ENCODE peak calls at places on chromosomes 1 and 21, in nine cellular contexts. P is small intestine, W is HS-5, X is lower lobe of right lung, F is neural progenitor cell, K is iris pigment epithelial cell, B is EL, H is lung microvascular endothelial cell, E is ureter. T is an unnamed sample.

GRCh38 chr1:229221106-229222019 is 49.5 kb upstream of the RAB4A start:
- DNase-seq in P (peak), W (no peak), X (peak), F (no peak), K (peak), B (no peak), H (peak), E (peak), T (no peak)

GRCh38 chr1:34199927-34200326 is 23.2 kb downstream of the C1orf94 start:
- DNase-seq in P (no peak), W (peak), X (no peak), F (no peak), K (no peak), B (no peak), H (no peak), E (no peak), T (peak)

GRCh38 chr1:165841582-165842362 is 14.4 kb downstream of the UCK2 start:
- DNase-seq in P (no peak), W (no peak), X (no peak), F (no peak), K (peak), B (peak), H (peak), E (no peak), T (no peak)

GRCh38 chr1:232950919-232951579 is 638 bp downstream of the NTPCR start:
- DNase-seq in P (peak), W (no peak), X (no peak), F (peak), K (peak), B (peak), H (peak), E (no peak), T (no peak)

GRCh38 chr1:32924881-32925344 is 23.7 kb upstream of the TMEM54 start:
- DNase-seq in P (peak), W (no peak), X (no peak), F (peak), K (no peak), B (no peak), H (no peak), E (no peak), T (no peak)

GRCh38 chr1:63951076-63951946 is 177.5 kb downstream of the ROR1 start:
- DNase-seq in P (no peak), W (no peak), X (no peak), F (no peak), K (peak), B (no peak), H (no peak), E (no peak), T (no peak)

GRCh38 chr21:24988941-24989340 is 618.3 kb downstream of the MRPL39 start:
- DNase-seq in P (no peak), W (no peak), X (no peak), F (no peak), K (no peak), B (no peak), H (no peak), E (no peak), T (no peak)

GRCh38 chr1:214292317-214292716 is 11.4 kb downstream of the SMYD2 start:
- DNase-seq in P (no peak), W (no peak), X (no peak), F (no peak), K (peak), B (peak), H (no peak), E (no peak), T (no peak)

GRCh38 chr1:29719253-29719652 is 482.9 kb downstream of the PTPRU start:
- DNase-seq in P (no peak), W (no peak), X (no peak), F (no peak), K (peak), B (no peak), H (no peak), E (no peak), T (no peak)

GRCh38 chr1:109546311-109547109 is 1.9 kb upstream of the GNAI3 start:
- DNase-seq in P (peak), W (peak), X (peak), F (peak), K (peak), B (peak), H (peak), E (peak), T (peak)

GRCh38 chr1:77489910-77490309 is 192.5 kb downstream of the ZZZ3 start:
- DNase-seq in P (no peak), W (no peak), X (no peak), F (no peak), K (peak), B (peak), H (no peak), E (no peak), T (no peak)

GRCh38 chr1:227729881-227730629 is 5.0 kb downstream of the JMJD4 start:
- DNase-seq in P (peak), W (no peak), X (peak), F (peak), K (peak), B (peak), H (peak), E (no peak), T (peak)

GRCh38 chr1:55446351-55446750 is 231.2 kb upstream of the USP24 start:
- DNase-seq in P (no peak), W (no peak), X (no peak), F (no peak), K (peak), B (peak), H (no peak), E (no peak), T (no peak)

GRCh38 chr1:81254560-81254959 is 546.2 kb upstream of the ADGRL2 start:
- DNase-seq in P (no peak), W (no peak), X (no peak), F (no peak), K (peak), B (peak), H (no peak), E (no peak), T (no peak)

GRCh38 chr1:118912574-118912973 is 75.6 kb downstream of the TBX15 start:
- DNase-seq in P (no peak), W (no peak), X (no peak), F (no peak), K (no peak), B (no peak), H (no peak), E (no peak), T (no peak)

GRCh38 chr1:197140123-197140522 is 6.3 kb downstream of the ASPM start:
- DNase-seq in P (no peak), W (no peak), X (no peak), F (no peak), K (peak), B (peak), H (no peak), E (no peak), T (no peak)

GRCh38 chr1:116982319-116983004 is 19.1 kb upstream of the CD101 start:
- DNase-seq in P (peak), W (no peak), X (no peak), F (no peak), K (no peak), B (no peak), H (no peak), E (no peak), T (no peak)

GRCh38 chr1:11178021-11179015 is 10.8 kb upstream of the ANGPTL7 start:
- DNase-seq in P (no peak), W (no peak), X (no peak), F (no peak), K (no peak), B (no peak), H (peak), E (no peak), T (no peak)

GRCh38 chr1:207787776-207788175 is 35.9 kb downstream of the CD46 start:
- DNase-seq in P (no peak), W (no peak), X (no peak), F (no peak), K (peak), B (peak), H (no peak), E (no peak), T (no peak)

GRCh38 chr1:97243973-97244560 is 522.5 kb downstream of the PTBP2 start:
- DNase-seq in P (peak), W (no peak), X (no peak), F (peak), K (peak), B (peak), H (peak), E (no peak), T (no peak)

GRCh38 chr1:214581785-214582184 is 21.2 kb upstream of the CENPF start:
- DNase-seq in P (no peak), W (peak), X (no peak), F (no peak), K (peak), B (peak), H (peak), E (no peak), T (no peak)

GRCh38 chr1:44619261-44619900 is 54.9 kb downstream of the TMEM53 start:
- DNase-seq in P (no peak), W (peak), X (no peak), F (no peak), K (peak), B (peak), H (no peak), E (no peak), T (no peak)

GRCh38 chr1:109793089-109793485 is 29.4 kb upstream of the EPS8L3 start:
- DNase-seq in P (no peak), W (no peak), X (peak), F (no peak), K (no peak), B (no peak), H (no peak), E (peak), T (no peak)

GRCh38 chr1:195608883-195609282 is 999.4 kb downstream of the KCNT2 start:
- DNase-seq in P (no peak), W (no peak), X (no peak), F (peak), K (no peak), B (no peak), H (no peak), E (no peak), T (no peak)

GRCh38 chr1:117695796-117696505 is 90.1 kb downstream of the TENT5C start:
- DNase-seq in P (no peak), W (peak), X (no peak), F (no peak), K (peak), B (peak), H (peak), E (no peak), T (peak)

GRCh38 chr1:213987876-213988638 is at the start of gene PROX1:
- DNase-seq in P (peak), W (peak), X (peak), F (peak), K (peak), B (peak), H (peak), E (peak), T (peak)

GRCh38 chr1:31306278-31306677 is 9.4 kb downstream of the ZCCHC17 start:
- DNase-seq in P (no peak), W (peak), X (no peak), F (no peak), K (peak), B (peak), H (peak), E (no peak), T (peak)

GRCh38 chr1:204493145-204493881 is 1.3 kb downstream of the PIK3C2B start:
- DNase-seq in P (peak), W (no peak), X (peak), F (peak), K (peak), B (peak), H (peak), E (peak), T (peak)

GRCh38 chr1:2528966-2529750 is 905 bp downstream of the HES5 start:
- DNase-seq in P (no peak), W (no peak), X (no peak), F (peak), K (no peak), B (no peak), H (no peak), E (no peak), T (no peak)

GRCh38 chr1:58209578-58209977 is 336.9 kb downstream of the OMA1 start:
- DNase-seq in P (no peak), W (no peak), X (no peak), F (no peak), K (no peak), B (no peak), H (no peak), E (no peak), T (no peak)

GRCh38 chr1:202233824-202234223 is 40.2 kb downstream of the LGR6 start:
- DNase-seq in P (no peak), W (no peak), X (no peak), F (no peak), K (no peak), B (no peak), H (no peak), E (no peak), T (no peak)

GRCh38 chr1:231347961-231348360 is 9.9 kb downstream of the SPRTN start:
- DNase-seq in P (no peak), W (no peak), X (no peak), F (no peak), K (no peak), B (no peak), H (no peak), E (no peak), T (no peak)

GRCh38 chr1:28056129-28056925 is 32.1 kb downstream of the EYA3 start:
- DNase-seq in P (no peak), W (no peak), X (no peak), F (no peak), K (no peak), B (no peak), H (no peak), E (no peak), T (no peak)